ENCODE peak calls at places on chromosomes 3 and 15, in four cellular contexts. J is K562, C is GM12878, X is HepG2. R is an unnamed sample.

GRCh38 chr15:90099072-90099867 is 3.0 kb downstream of the IDH2 start:
- DNase-seq in X (no peak), C (no peak), J (no peak), R (no peak)

GRCh38 chr3:141393151-141394076 is 25.1 kb downstream of the ZBTB38 start:
- DNase-seq in X (no peak), C (no peak), J (no peak), R (peak)

GRCh38 chr3:21722301-21722700 is 28.7 kb downstream of the ZNF385D start:
- DNase-seq in X (no peak), J (no peak), C (no peak), R (no peak)

GRCh38 chr15:65212097-65212496 is 824 bp upstream of the CILP start:
- DNase-seq in J (peak), X (peak), C (no peak), R (peak)

GRCh38 chr3:14303336-14304100 is 98.9 kb upstream of the SLC6A6 start:
- DNase-seq in J (no peak), X (no peak), C (no peak), R (no peak)

GRCh38 chr3:63863150-63864007 is at the start of the genes ATXN7 and THOC7:
- DNase-seq in X (peak), C (no peak), J (peak), R (peak)

GRCh38 chr3:76753599-76753998 is 286.3 kb upstream of the ROBO2 start:
- DNase-seq in C (no peak), X (peak), J (no peak), R (no peak)

GRCh38 chr3:184677344-184678316 is 34.2 kb downstream of the MAGEF1 start:
- DNase-seq in C (no peak), J (no peak), X (no peak), R (no peak)

GRCh38 chr3:141386611-141387110 is 18.4 kb downstream of the ZBTB38 start:
- DNase-seq in C (no peak), J (no peak), X (no peak), R (no peak)

GRCh38 chr15:74616996-74617395 is 1.4 kb downstream of the CLK3 start:
- DNase-seq in X (no peak), C (no peak), J (no peak), R (no peak)

GRCh38 chr3:187974857-187975257 is 179.1 kb upstream of the LPP start:
- DNase-seq in C (no peak), X (no peak), J (no peak), R (no peak)

GRCh38 chr15:27671794-27672438 is 427.2 kb downstream of the OCA2 start:
- DNase-seq in J (no peak), C (no peak), X (no peak), R (no peak)

GRCh38 chr3:55686720-55687254 is 199.7 kb upstream of the WNT5A start:
- DNase-seq in C (no peak), X (no peak), J (no peak), R (no peak)

GRCh38 chr15:87711011-87711410 is 545.5 kb downstream of the NTRK3 start:
- DNase-seq in X (no peak), J (no peak), C (no peak), R (no peak)

GRCh38 chr3:194736896-194737600 is 51.4 kb downstream of the FAM43A start:
- DNase-seq in X (no peak), C (peak), J (no peak), R (no peak)

GRCh38 chr3:122562923-122563716 is 980 bp downstream of the PARP9 start:
- DNase-seq in J (no peak), X (no peak), C (no peak), R (no peak)

GRCh38 chr15:98826658-98827057 is 178.3 kb downstream of the IGF1R start:
- DNase-seq in C (no peak), X (no peak), J (no peak), R (no peak)

GRCh38 chr3:53238051-53238850 is 17.6 kb downstream of the TKT start:
- DNase-seq in X (peak), C (no peak), J (no peak), R (no peak)

DNA sequence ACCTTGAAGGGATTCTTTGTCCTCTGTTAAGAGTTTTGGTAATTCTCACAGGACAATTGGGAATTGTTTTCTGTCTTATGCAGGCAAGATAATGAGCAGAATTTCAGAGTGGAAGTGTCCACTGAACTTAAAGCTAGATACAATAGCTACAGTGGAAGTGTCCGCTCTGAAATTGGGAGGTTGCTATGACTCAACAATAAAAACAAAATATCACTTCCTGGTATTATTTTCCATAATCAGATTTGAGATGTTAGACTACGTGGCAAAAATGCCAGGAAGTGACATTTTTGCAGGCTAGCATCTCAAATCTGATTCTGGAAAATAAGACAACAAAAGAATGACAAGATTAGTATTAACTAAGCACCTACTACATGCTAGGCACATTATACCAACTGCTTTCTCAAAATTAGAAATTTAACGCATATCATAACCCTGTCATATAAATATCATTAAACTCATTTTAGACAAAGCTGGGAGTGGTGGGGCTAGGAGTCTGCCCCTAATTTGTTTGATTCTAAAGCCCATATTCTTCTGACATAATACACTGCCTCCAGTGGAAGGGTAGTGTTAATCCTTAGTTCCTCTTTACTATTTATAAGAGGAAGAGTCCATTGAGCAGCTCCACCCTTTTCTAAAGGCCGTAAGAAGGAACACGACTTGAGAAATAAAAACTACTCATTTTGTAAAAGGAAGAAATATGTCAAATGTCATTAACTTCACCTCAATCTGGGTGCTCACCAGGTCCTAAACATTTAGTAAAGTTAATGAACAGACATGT is 266.9 kb upstream of the STT3B start:
- DNase-seq in J (no peak), X (no peak), C (no peak), R (no peak)
- TF ChIP-seq ETV6 in J (no peak), X (no peak), C (no peak), R (no peak)

GRCh38 chr3:71989165-71989564 is 204.2 kb upstream of the PROK2 start:
- DNase-seq in C (no peak), J (no peak), X (no peak), R (no peak)

GRCh38 chr3:71987089-71987735 is 202.3 kb upstream of the PROK2 start:
- DNase-seq in X (peak), C (no peak), J (no peak), R (peak)

GRCh38 chr3:71987828-71988227 is 202.9 kb upstream of the PROK2 start:
- DNase-seq in X (no peak), J (no peak), C (no peak), R (no peak)

GRCh38 chr3:71983694-71984093 is 198.7 kb upstream of the PROK2 start:
- DNase-seq in C (no peak), X (no peak), J (no peak), R (no peak)

GRCh38 chr3:71984843-71985594 is 200.1 kb upstream of the PROK2 start:
- DNase-seq in X (no peak), J (no peak), C (peak), R (no peak)
- TF ChIP-seq MAX in X (no peak), J (no peak), C (no peak), R (no peak)

GRCh38 chr15:31083394-31083790 is 18.1 kb downstream of the TRPM1 start:
- DNase-seq in J (no peak), C (no peak), X (peak), R (no peak)

GRCh38 chr15:31082771-31083393 is 18.6 kb downstream of the TRPM1 start:
- DNase-seq in J (no peak), X (no peak), C (no peak), R (no peak)

GRCh38 chr15:31080618-31081017 is 20.9 kb downstream of the TRPM1 start:
- DNase-seq in J (peak), X (no peak), C (no peak), R (peak)

GRCh38 chr15:31079519-31079918 is 22.0 kb downstream of the TRPM1 start:
- DNase-seq in C (no peak), J (no peak), X (no peak), R (no peak)

GRCh38 chr15:31081568-31082250 is 19.8 kb downstream of the TRPM1 start:
- DNase-seq in J (no peak), X (no peak), C (no peak), R (no peak)
- TF ChIP-seq ETV6 in J (no peak), X (no peak), C (no peak), R (no peak)

DNA sequence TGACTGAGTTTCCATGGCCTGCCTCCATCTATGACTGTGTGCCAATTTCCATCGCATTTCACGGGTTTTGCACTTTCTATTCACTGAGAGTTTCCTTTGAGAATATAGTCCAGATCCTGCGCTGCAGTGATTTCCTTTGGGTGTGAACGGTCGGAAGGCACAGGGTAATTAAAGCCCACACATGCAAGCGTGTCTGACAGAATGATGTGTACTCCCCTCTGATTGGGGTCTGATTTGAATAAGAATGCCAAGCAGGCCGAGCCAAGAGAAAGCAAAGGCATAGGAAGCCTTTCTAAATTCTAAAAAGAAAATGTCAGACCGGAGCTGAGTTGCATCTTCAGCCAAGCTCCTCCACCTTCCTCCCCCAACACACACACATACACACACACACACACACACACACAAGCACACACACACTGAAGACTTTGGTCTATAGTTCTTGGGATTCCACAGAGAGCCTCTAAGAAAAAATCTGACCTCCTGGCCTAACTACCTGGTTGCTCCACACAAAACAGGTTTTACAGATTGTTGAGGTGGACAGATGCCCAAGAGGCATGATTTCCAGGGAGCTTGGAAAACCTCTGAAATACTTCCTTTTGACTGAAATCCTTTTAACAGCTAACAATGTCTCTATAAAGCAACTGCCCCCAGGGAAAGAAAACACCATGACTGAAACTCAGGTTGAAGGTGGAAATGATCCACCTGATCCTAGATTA is 59.7 kb upstream of the LRRN1 start:
- DNase-seq in J (no peak), X (no peak), C (no peak), R (no peak)
- TF ChIP-seq MAX in J (no peak), X (no peak), C (no peak), R (no peak)

GRCh38 chr3:128131897-128132646 is 8.5 kb upstream of the RUVBL1 start:
- DNase-seq in X (peak), C (no peak), J (no peak), R (no peak)

DNA sequence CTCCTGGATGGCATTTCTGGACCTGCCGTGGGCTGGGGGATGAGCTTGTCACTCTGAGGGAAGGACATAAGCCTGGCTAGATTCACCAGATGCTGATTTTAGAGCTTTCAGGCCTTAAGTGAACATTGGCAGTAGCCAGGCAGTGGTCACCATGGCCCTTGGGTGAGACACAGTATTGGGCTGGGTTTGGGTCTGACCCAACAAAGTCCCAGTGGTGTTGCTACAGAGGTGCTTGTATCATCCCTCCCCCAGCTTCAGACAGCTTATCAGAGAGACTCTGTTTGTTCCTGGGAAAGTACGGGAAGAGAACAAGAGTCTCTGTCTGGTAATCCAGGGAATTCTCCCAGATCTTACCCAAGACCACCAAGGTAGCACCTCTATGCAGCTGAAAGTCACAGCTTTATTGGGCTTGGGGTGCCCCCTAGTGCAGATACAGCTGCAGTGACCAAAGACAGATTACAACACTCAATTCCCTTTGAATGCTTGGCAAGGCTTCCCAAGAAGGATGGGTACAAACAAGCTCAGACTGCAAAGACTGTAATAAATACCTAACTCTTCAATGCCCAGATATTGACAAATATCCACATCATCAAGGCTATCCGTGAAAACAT is 9.8 kb upstream of the RUVBL1 start:
- DNase-seq in C (no peak), X (peak), J (no peak), R (peak)
- TF ChIP-seq ETV6 in C (no peak), X (no peak), J (no peak), R (no peak)

DNA sequence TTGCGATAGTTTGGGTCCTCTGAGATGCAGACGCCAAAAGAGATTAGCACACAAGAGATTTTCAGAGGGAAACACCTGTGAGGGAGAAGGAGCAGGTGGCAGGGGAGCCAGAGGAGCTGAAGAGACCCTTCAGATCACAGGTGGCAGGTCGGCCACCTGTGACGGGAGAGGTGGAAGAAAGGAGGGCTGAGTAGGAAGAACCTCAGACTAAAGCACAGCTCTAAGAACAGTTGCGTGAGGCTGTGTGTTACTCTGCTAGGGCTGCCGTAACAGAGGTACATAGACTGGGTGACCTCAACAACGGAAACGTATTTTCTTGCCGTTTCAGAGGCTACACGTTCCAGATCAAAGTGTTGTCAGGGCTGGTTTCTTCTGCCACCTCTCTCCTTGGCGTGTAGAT is 38.5 kb downstream of the C2CD4A start:
- DNase-seq in J (no peak), C (no peak), X (no peak), R (no peak)
- TF ChIP-seq MAX in J (no peak), C (no peak), X (no peak), R (no peak)